ENCODE peak calls at places on chromosomes 16 and 17, in six cellular contexts. K is breast epithelium, P is neural progenitor cell, F is heart right ventricle, O is ascending aorta, W is cardiac muscle cell. S is an unnamed sample.

GRCh38 chr17:72631568-72631967 is 460.9 kb downstream of the SLC39A11 start:
- DNase-seq in K (no peak), P (peak; percentile 23), F (no peak), O (no peak), W (no peak), S (no peak)

GRCh38 chr17:65584604-65585521 is 23.4 kb upstream of the AXIN2 start:
- DNase-seq in K (no peak), P (no peak), F (peak; percentile 15), O (no peak), W (no peak), S (no peak)

GRCh38 chr17:29619251-29619650 is 3.5 kb downstream of the CORO6 start:
- DNase-seq in K (no peak), P (peak; percentile 57), F (peak; percentile 74), O (no peak), W (peak; percentile 57), S (no peak)

GRCh38 chr17:75594499-75595283 is 7.1 kb downstream of the MYO15B start:
- DNase-seq in K (no peak), P (no peak), F (no peak), O (no peak), W (no peak), S (no peak)

GRCh38 chr16:58099956-58100300 is 29.3 kb downstream of the CFAP20 start:
- DNase-seq in K (no peak), P (no peak), F (no peak), O (no peak), W (no peak), S (no peak)

GRCh38 chr17:43768382-43768781 is 9.8 kb upstream of the SOST start:
- DNase-seq in K (peak; percentile 45), P (no peak), F (peak; percentile 74), O (peak; percentile 73), W (no peak), S (no peak)

GRCh38 chr16:88706965-88707871 is 915 bp downstream of the CTU2 start:
- DNase-seq in K (no peak), P (no peak), F (no peak), O (no peak), W (no peak), S (no peak)

GRCh38 chr17:538096-538973 is 176.3 kb downstream of the VPS53 start:
- DNase-seq in K (no peak), P (peak; percentile 52), F (no peak), O (no peak), W (peak; percentile 67), S (no peak)

GRCh38 chr17:19933221-19933620 is 44.4 kb downstream of the AKAP10 start:
- DNase-seq in K (no peak), P (no peak), F (no peak), O (no peak), W (no peak), S (no peak)

DNA sequence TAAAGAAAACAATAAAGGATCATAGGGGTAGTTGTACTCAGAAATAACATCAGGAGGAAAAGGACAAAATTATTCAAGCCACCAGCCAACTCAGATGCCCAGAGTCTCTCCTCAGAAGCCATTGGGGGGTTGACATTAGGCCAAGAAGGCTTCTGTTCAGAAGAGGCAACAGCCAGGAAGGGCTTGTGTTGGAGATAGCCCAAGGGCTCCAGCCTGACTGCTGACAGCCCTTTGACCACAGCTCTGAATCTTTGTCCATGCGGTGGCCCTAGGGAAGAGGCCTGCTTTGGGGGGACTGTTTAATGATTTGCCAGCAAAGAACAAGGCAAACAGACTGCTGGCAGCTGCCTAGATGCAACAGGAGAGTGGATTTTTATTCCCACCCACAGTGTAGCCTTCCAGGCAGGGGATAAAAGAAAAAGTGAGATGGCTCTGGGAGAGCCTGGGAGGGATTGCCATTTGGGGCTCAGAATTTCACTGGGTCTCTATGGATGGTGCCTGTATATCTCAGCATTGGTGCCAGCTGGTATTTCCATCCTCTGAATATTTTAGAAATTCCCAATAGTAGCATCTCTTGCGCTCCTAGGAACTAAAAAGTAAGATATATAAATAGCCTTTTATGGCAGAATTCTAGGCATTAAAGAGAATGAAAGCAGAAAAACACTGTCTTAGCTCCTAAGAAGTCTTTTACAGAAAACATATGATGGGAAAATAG is 29.3 kb upstream of the SUPT4H1 start:
- DNase-seq in K (no peak), P (no peak), F (no peak), O (no peak), W (peak; percentile 54), S (no peak)
- H3K4me1 ChIP-seq in K (no peaks in the 10 kb centered on the region), P (no peaks in the 10 kb centered on the region), F (no peaks in the 10 kb centered on the region), O (no peaks in the 10 kb centered on the region), W (peaks cover 8% of the 10 kb centered on the region), S (no peaks in the 10 kb centered on the region)

GRCh38 chr16:55645986-55646385 is 9.8 kb upstream of the SLC6A2 start:
- DNase-seq in K (no peak), P (no peak), F (no peak), O (no peak), W (no peak), S (no peak)

GRCh38 chr16:55647343-55647742 is 8.4 kb upstream of the SLC6A2 start:
- DNase-seq in K (no peak), P (no peak), F (no peak), O (no peak), W (no peak), S (no peak)

GRCh38 chr16:55651841-55652824 is 3.7 kb upstream of the SLC6A2 start:
- DNase-seq in K (no peak), P (no peak), F (no peak), O (no peak), W (no peak), S (no peak)

GRCh38 chr16:55643161-55643970 is 12.4 kb upstream of the SLC6A2 start:
- DNase-seq in K (no peak), P (no peak), F (no peak), O (no peak), W (peak; percentile 38), S (no peak)

DNA sequence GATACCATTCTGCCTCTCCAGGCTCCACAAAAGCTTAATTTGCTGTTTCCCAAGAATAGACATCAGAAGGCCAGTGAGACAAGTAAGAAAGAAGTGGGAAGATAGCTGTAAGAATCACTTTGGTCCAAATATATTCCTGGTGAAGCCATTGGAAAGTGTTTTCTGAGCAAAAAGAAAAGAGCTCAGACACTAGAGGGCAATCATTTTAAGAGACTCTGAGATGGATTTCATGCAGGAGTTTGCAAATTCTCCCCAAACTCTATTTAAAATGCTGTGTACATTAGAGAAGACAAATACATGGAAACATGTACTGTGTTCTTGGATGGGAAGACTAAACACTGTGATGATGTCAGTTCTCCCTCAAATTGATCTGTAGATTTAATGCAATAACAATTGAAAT is 8.0 kb upstream of the SLC6A2 start:
- DNase-seq in K (no peak), P (no peak), F (no peak), O (no peak), W (no peak), S (no peak)
- TF ChIP-seq CTCF in K (no peak), P (no peak), F (no peak), O (no peak), W (no peak), S (no peak)

DNA sequence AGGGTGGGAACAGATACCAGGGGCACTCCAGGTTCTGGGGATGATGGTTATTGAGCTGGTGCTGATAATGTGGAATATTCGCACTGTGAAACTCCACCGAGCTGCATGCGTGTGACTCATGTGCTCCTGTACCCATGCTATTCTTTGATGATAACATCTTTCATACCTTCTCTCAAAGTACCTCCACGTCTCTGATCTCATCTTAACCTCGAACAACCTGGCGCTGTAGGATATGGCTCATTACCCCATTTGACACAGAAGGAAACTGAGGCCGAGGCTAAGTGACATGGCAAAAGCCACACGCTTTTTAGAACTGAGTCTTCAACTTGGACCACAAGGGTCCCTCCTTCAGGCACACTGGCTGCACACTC is 30.2 kb upstream of the MRPS23 start:
- DNase-seq in K (no peak), P (no peak), F (no peak), O (no peak), W (no peak), S (no peak)
- H3K4me1 ChIP-seq in K (peaks cover 7% of the 10 kb centered on the region), P (peaks cover 36% of the 10 kb centered on the region), F (peaks cover 73% of the 10 kb centered on the region), O (peaks cover 43% of the 10 kb centered on the region), W (peaks cover 22% of the 10 kb centered on the region), S (no peaks in the 10 kb centered on the region)

DNA sequence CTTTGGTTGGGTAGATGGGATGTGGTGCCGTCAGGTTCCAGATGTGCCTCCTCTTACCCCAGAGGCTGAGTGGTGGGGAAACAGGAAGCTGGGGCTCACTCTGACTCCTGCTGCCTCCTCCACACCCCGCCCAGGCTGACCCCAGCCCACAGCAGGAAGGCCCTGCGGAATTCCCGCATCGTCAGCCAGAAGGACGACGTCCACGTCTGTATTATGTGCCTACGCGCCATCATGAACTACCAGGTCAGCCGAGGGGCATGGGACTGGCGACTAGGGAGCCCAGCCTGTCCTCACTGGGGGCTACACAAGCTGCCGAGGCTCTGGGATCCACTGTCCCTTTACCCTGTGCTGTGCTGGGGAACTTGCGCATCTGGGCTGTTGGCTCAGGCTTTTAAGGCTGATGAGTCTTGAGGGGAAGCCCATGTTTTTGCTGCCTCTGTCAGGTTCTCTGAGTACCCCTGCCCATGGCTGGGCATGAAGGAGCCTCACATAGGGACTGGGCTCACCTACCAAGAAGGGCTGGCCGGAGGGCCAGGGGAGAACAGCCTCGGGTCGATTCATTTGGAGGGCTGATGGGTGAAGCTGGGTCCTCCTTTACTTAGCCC is 14.4 kb downstream of the FMNL1 start:
- DNase-seq in K (no peak), P (no peak), F (no peak), O (no peak), W (no peak), S (no peak)
- TF ChIP-seq CTCF in K (no peak), P (peak; percentile 16), F (peak; percentile 23), O (no peak), W (peak; percentile 32), S (peak; percentile 10)

S was measured in right atrium auricular region.